ENCODE peak calls at places on chromosomes 3 and 15, in seven cellular contexts. D is NCI-H2081; K is LoVo; M is anterior cingulate cortex; N is A549; H is stimulated activated CD8-positive, alpha-beta memory T cell treated with anti-CD3 and anti-CD28 coated beads, Interleukin-12 subunit alpha, Interleukin-12 subunit beta, amount 100 ng/mL, for 4 hours; O is GM12865. S is an unnamed sample.

GRCh38 chr15:29699791-29700190 is 122.5 kb downstream of the TJP1 start:
- DNase-seq in N (no peak), K (no peak), H (no peak), D (no peak), M (no peak), O (no peak), S (no peak)

GRCh38 chr3:100297784-100298183 is 36.8 kb upstream of the NIT2 start:
- DNase-seq in M (no peak), D (no peak), N (no peak), K (no peak), O (no peak), H (no peak), S (no peak)

GRCh38 chr3:11459147-11459837 is 184.4 kb downstream of the VGLL4 start:
- DNase-seq in O (no peak), H (no peak), D (no peak), N (no peak), K (no peak), M (no peak), S (no peak)

GRCh38 chr15:57505949-57506391 is 85.7 kb upstream of the MYZAP start:
- DNase-seq in D (no peak), N (peak; percentile 39), M (no peak), H (no peak), O (no peak), K (no peak), S (no peak)

GRCh38 chr3:26590919-26591318 is 31.7 kb upstream of the LRRC3B start:
- DNase-seq in M (no peak), O (no peak), N (no peak), K (no peak), D (no peak), H (no peak), S (no peak)

GRCh38 chr3:128488995-128489859 is 3.8 kb downstream of the GATA2 start:
- DNase-seq in O (no peak), M (no peak), D (peak; percentile 48), N (no peak), H (no peak), K (peak; percentile 63), S (no peak)

GRCh38 chr3:8529197-8529637 is 27.6 kb downstream of the LMCD1 start:
- DNase-seq in H (no peak), O (no peak), D (no peak), M (no peak), K (no peak), N (peak; percentile 34), S (no peak)

GRCh38 chr3:172466553-172467130 is 18.4 kb upstream of the GHSR start:
- DNase-seq in N (no peak), O (no peak), K (no peak), D (no peak), H (no peak), M (no peak), S (no peak)

GRCh38 chr3:53641397-53641796 is 147.0 kb downstream of the CACNA1D start:
- DNase-seq in H (no peak), N (no peak), M (no peak), D (no peak), O (no peak), K (no peak), S (no peak)

GRCh38 chr3:87206070-87206469 is 21.0 kb upstream of the CHMP2B start:
- DNase-seq in D (no peak), H (no peak), M (no peak), O (no peak), K (peak; percentile 90), N (peak; percentile 94), S (no peak)

GRCh38 chr15:76401285-76401684 is 64.7 kb downstream of the ISL2 start:
- DNase-seq in N (peak; percentile 12), K (no peak), D (no peak), H (no peak), O (no peak), M (no peak), S (no peak)

GRCh38 chr3:12193485-12194165 is 34.9 kb upstream of the TIMP4 start:
- DNase-seq in O (peak; percentile 87), H (no peak), D (no peak), N (peak; percentile 90), M (no peak), K (peak; percentile 88), S (no peak)

GRCh38 chr3:94647131-94647530 is 584.3 kb downstream of the NSUN3 start:
- DNase-seq in M (no peak), D (no peak), H (no peak), N (peak; percentile 45), O (no peak), K (no peak), S (no peak)

GRCh38 chr3:81468385-81468784 is 293.1 kb downstream of the GBE1 start:
- DNase-seq in K (no peak), O (no peak), M (no peak), N (no peak), D (no peak), H (no peak), S (no peak)

GRCh38 chr3:127019449-127019848 is 36.5 kb downstream of the PLXNA1 start:
- DNase-seq in H (no peak), M (no peak), K (peak; percentile 20), D (no peak), N (no peak), O (no peak), S (no peak)